ENCODE peak calls at places on chromosomes 6 and 20, in ten cellular contexts. Z is left ventricle myocardium superior; N is HTR-8/SVneo; A is H4; T is skeletal muscle cell; L is stimulated activated CD4-positive, alpha-beta T cell treated with anti-CD3 and anti-CD28 coated beads, TNF-alpha, amount 100 ng/mL, for 4 hours; M is aorta; O is WTC11; X is fibroblast of lung; Q is progenitor cell of endocrine pancreas. C is an unnamed sample.

GRCh38 chr6:84847349-84848160 is 83.2 kb upstream of the TBX18 start:
- DNase-seq in A (no peak), M (no peak), Q (no peak), T (no peak), O (no peak), L (no peak), N (no peak), Z (no peak), X (peak), C (no peak)

GRCh38 chr6:3343089-3343901 is 84.5 kb downstream of the PSMG4 start:
- DNase-seq in A (no peak), L (no peak), N (no peak), O (no peak), M (no peak), Q (no peak), X (no peak), T (no peak), Z (no peak), C (no peak)

GRCh38 chr20:14361509-14362179 is 24.2 kb upstream of the FLRT3 start:
- DNase-seq in L (no peak), A (no peak), X (peak), O (no peak), M (no peak), Z (no peak), N (no peak), T (no peak), Q (no peak), C (no peak)

GRCh38 chr20:48186447-48186846 is 401.2 kb upstream of the SULF2 start:
- DNase-seq in O (no peak), L (no peak), T (no peak), A (no peak), M (no peak), Q (no peak), X (no peak), Z (no peak), N (no peak), C (no peak)

GRCh38 chr6:144134176-144134575 is 16.1 kb upstream of the STX11 start:
- DNase-seq in O (no peak), X (peak), Z (no peak), Q (no peak), L (no peak), T (no peak), M (no peak), A (no peak), N (no peak), C (no peak)

GRCh38 chr6:90401933-90402830 is 105.5 kb upstream of the BACH2 start:
- DNase-seq in L (no peak), A (no peak), N (peak), Z (no peak), O (no peak), X (no peak), M (no peak), Q (no peak), T (no peak), C (no peak)

GRCh38 chr6:113464959-113465358 is 392.2 kb upstream of the MARCKS start:
- DNase-seq in M (no peak), T (peak), Z (no peak), Q (no peak), X (peak), N (peak), O (no peak), A (peak), L (no peak), C (no peak)

GRCh38 chr20:3677733-3678132 is 4.1 kb downstream of the ADAM33 start:
- DNase-seq in L (no peak), T (no peak), Z (peak), O (no peak), Q (no peak), A (no peak), N (no peak), X (peak), M (no peak), C (no peak)

GRCh38 chr20:6769953-6770831 is 2.7 kb downstream of the BMP2 start:
- DNase-seq in M (peak), X (peak), N (no peak), Z (peak), L (no peak), Q (peak), A (peak), O (peak), T (no peak), C (peak)

GRCh38 chr20:6702144-6702543 is 65.3 kb upstream of the BMP2 start:
- DNase-seq in O (no peak), Z (no peak), M (no peak), L (no peak), X (no peak), T (no peak), Q (no peak), A (no peak), N (no peak), C (no peak)

GRCh38 chr6:130215526-130215925 is 7.2 kb downstream of the SAMD3 start:
- DNase-seq in X (no peak), Z (no peak), Q (no peak), L (no peak), T (no peak), N (no peak), M (no peak), A (no peak), O (no peak), C (no peak)

GRCh38 chr20:21509079-21509596 is 4.7 kb downstream of the NKX2-2 start:
- DNase-seq in Z (no peak), M (no peak), Q (no peak), A (no peak), L (no peak), N (no peak), T (no peak), O (no peak), X (no peak), C (no peak)

GRCh38 chr20:60055740-60056139 is 97.5 kb downstream of the CDH26 start:
- DNase-seq in L (no peak), Q (no peak), A (no peak), X (no peak), N (no peak), T (no peak), Z (peak), O (no peak), M (peak), C (no peak)

GRCh38 chr6:127606131-127606562 is 29.2 kb downstream of the C6orf58 start:
- DNase-seq in O (peak), Z (no peak), L (no peak), A (peak), T (peak), N (peak), X (peak), Q (no peak), M (no peak), C (no peak)

GRCh38 chr6:90846824-90847223 is 260.0 kb upstream of the MAP3K7 start:
- DNase-seq in M (no peak), Z (no peak), A (no peak), N (no peak), L (no peak), O (no peak), X (no peak), T (no peak), Q (no peak), C (no peak)

GRCh38 chr6:105402981-105403935 is at the start of gene PREP:
- DNase-seq in N (peak), T (peak), Q (peak), Z (peak), M (peak), O (peak), X (peak), A (peak), L (peak), C (peak)

GRCh38 chr6:152099816-152100618 is 292.5 kb downstream of the ESR1 start:
- DNase-seq in M (peak), Q (no peak), A (peak), O (no peak), X (peak), T (peak), L (no peak), N (no peak), Z (peak), C (no peak)

GRCh38 chr20:19889011-19889953 is 127.9 kb upstream of the NAA20 start:
- DNase-seq in M (peak), X (peak), A (peak), O (no peak), L (no peak), N (peak), Z (peak), Q (peak), T (peak), C (no peak)

GRCh38 chr6:163750436-163751031 is 336.0 kb downstream of the QKI start:
- DNase-seq in L (no peak), M (no peak), T (no peak), X (no peak), N (no peak), O (no peak), A (no peak), Q (no peak), Z (peak), C (peak)

GRCh38 chr20:62411479-62412193 is 4.6 kb upstream of the CABLES2 start:
- DNase-seq in Q (no peak), Z (no peak), X (no peak), T (no peak), A (no peak), M (no peak), O (no peak), L (no peak), N (no peak), C (no peak)

GRCh38 chr20:53292347-53292746 is 301.3 kb downstream of the ZNF217 start:
- DNase-seq in O (no peak), L (no peak), Q (no peak), X (no peak), M (no peak), A (no peak), N (no peak), Z (no peak), T (no peak), C (no peak)

GRCh38 chr6:87333591-87334181 is 4.6 kb upstream of the GJB7 start:
- DNase-seq in Z (no peak), N (no peak), M (no peak), X (peak), Q (no peak), L (no peak), T (no peak), O (no peak), A (peak), C (no peak)

GRCh38 chr20:50460608-50461268 is 49.4 kb upstream of the PTPN1 start:
- DNase-seq in L (peak), T (no peak), Q (peak), A (peak), X (peak), O (peak), N (peak), M (peak), Z (peak), C (no peak)

GRCh38 chr6:111972714-111973678 is 80.9 kb upstream of the CCN6 start:
- DNase-seq in A (peak), T (peak), M (peak), Q (no peak), O (no peak), X (peak), L (peak), N (peak), Z (peak), C (no peak)

GRCh38 chr6:161242779-161243693 is 30.8 kb downstream of the AGPAT4 start:
- DNase-seq in L (no peak), O (peak), X (peak), Z (no peak), N (no peak), T (no peak), M (no peak), Q (no peak), A (peak), C (no peak)

GRCh38 chr6:20840675-20841074 is 306.4 kb downstream of the CDKAL1 start:
- DNase-seq in Z (no peak), L (no peak), A (no peak), N (no peak), M (no peak), O (no peak), T (peak), Q (no peak), X (peak), C (no peak)

GRCh38 chr20:38121741-38122140 is 43.3 kb downstream of the TGM2 start:
- DNase-seq in N (no peak), A (no peak), T (no peak), M (no peak), Z (no peak), Q (no peak), L (no peak), O (no peak), X (no peak), C (no peak)

GRCh38 chr6:11023032-11023431 is 21.1 kb downstream of the ELOVL2 start:
- DNase-seq in T (no peak), N (no peak), O (no peak), Z (no peak), L (no peak), A (no peak), M (no peak), Q (no peak), X (no peak), C (no peak)

GRCh38 chr6:148240463-148240845 is 102.2 kb upstream of the SASH1 start:
- DNase-seq in T (peak), L (no peak), O (no peak), M (peak), X (peak), N (no peak), Q (no peak), A (no peak), Z (peak), C (no peak)